ENCODE peak calls at places on chromosomes 4 and X, in ten cellular contexts. O is breast epithelium; J is mesothelial cell of epicardium; E is HepG2; N is NCI-H2029 treated with DMSO at 0.1 percent for 48 hours; P is activated effector memory CD4-positive, alpha-beta T cell treated with anti-CD3 and anti-CD28 coated beads, Interleukin-2, amount 50 U/mL, for 16 hours; A is cardiac fibroblast; X is cortex of kidney; Z is fibroblast of gingiva; H is stimulated activated CD4-positive, alpha-beta T cell treated with anti-CD3 and anti-CD28 coated beads, Interleukin-12 subunit alpha, Interleukin-12 subunit beta, amount 100 ng/mL, for 4 hours. I is an unnamed sample.

GRCh38 chr4:128364565-128364964 is 77.0 kb upstream of the PGRMC2 start:
- DNase-seq in O (no peak), J (no peak), E (no peak), N (no peak), P (no peak), A (no peak), X (no peak), Z (no peak), H (no peak), I (peak; percentile 10)

GRCh38 chr4:141425124-141425523 is 204.4 kb downstream of the ZNF330 start:
- DNase-seq in O (no peak), J (no peak), E (no peak), N (no peak), P (no peak), A (peak; percentile 45), X (no peak), Z (peak; percentile 61), H (no peak), I (peak; percentile 83)

GRCh38 chr4:17024430-17024829 is 126.0 kb upstream of the LDB2 start:
- DNase-seq in O (no peak), J (no peak), E (no peak), N (no peak), P (no peak), A (peak; percentile 46), X (no peak), Z (peak; percentile 24), H (no peak), I (peak; percentile 43)

GRCh38 chr4:56213543-56213942 is 173.7 kb downstream of the AASDH start:
- DNase-seq in O (no peak), J (no peak), E (no peak), N (no peak), P (no peak), A (no peak), X (no peak), Z (no peak), H (no peak), I (no peak)

GRCh38 chrX:14758029-14758491 is 114.8 kb downstream of the FANCB start:
- DNase-seq in O (no peak), J (no peak), E (peak; percentile 82), N (no peak), P (no peak), A (no peak), X (no peak), Z (no peak), H (no peak), I (no peak)

GRCh38 chr4:76679691-76680090 is 218.3 kb downstream of the SOWAHB start:
- DNase-seq in O (no peak), J (no peak), E (no peak), N (no peak), P (no peak), A (no peak), X (no peak), Z (no peak), H (no peak), I (no peak)

GRCh38 chr4:2254665-2255500 is 7.0 kb downstream of the MXD4 start:
- DNase-seq in O (peak; percentile 18), J (peak; percentile 32), E (no peak), N (no peak), P (peak; percentile 50), A (no peak), X (no peak), Z (no peak), H (no peak), I (no peak)

GRCh38 chr4:22457348-22457747 is 58.5 kb downstream of the ADGRA3 start:
- DNase-seq in O (no peak), J (no peak), E (no peak), N (no peak), P (no peak), A (no peak), X (no peak), Z (no peak), H (no peak), I (no peak)

GRCh38 chrX:119240356-119240755 is 4.3 kb downstream of the PGRMC1 start:
- DNase-seq in O (no peak), J (no peak), E (no peak), N (no peak), P (no peak), A (peak; percentile 41), X (no peak), Z (peak; percentile 89), H (no peak), I (peak; percentile 88)

GRCh38 chr4:54322817-54323417 is 93.8 kb downstream of the PDGFRA start:
- DNase-seq in O (peak; percentile 52), J (peak; percentile 78), E (peak; percentile 68), N (peak; percentile 53), P (peak; percentile 69), A (peak; percentile 67), X (no peak), Z (peak; percentile 20), H (peak; percentile 14), I (peak; percentile 63)

GRCh38 chrX:136204571-136204970 is 46.6 kb downstream of the MAP7D3 start:
- DNase-seq in O (no peak), J (no peak), E (no peak), N (no peak), P (peak; percentile 59), A (peak; percentile 80), X (no peak), Z (peak; percentile 85), H (no peak), I (peak; percentile 76)

GRCh38 chr4:182862166-182862875 is 54.9 kb downstream of the DCTD start:
- DNase-seq in O (no peak), J (no peak), E (peak; percentile 35), N (peak; percentile 46), P (no peak), A (no peak), X (no peak), Z (no peak), H (no peak), I (no peak)

GRCh38 chr4:81207793-81208192 is 7.2 kb downstream of the PRKG2 start:
- DNase-seq in O (no peak), J (no peak), E (no peak), N (no peak), P (no peak), A (peak; percentile 76), X (no peak), Z (peak; percentile 89), H (no peak), I (peak; percentile 95)

GRCh38 chr4:176775326-176775725 is 17.4 kb downstream of the VEGFC start:
- DNase-seq in O (no peak), J (no peak), E (no peak), N (no peak), P (no peak), A (peak; percentile 43), X (no peak), Z (no peak), H (no peak), I (peak; percentile 58)

GRCh38 chr4:177214935-177215334 is 94.7 kb upstream of the NEIL3 start:
- DNase-seq in O (no peak), J (no peak), E (no peak), N (no peak), P (no peak), A (no peak), X (no peak), Z (no peak), H (no peak), I (no peak)

GRCh38 chr4:56752985-56753384 is 68.5 kb downstream of the SPINK2 start:
- DNase-seq in O (peak; percentile 54), J (peak; percentile 67), E (no peak), N (peak; percentile 22), P (no peak), A (no peak), X (no peak), Z (no peak), H (no peak), I (no peak)

GRCh38 chr4:34220601-34221000 is 2023.7 kb downstream of the ARAP2 start:
- DNase-seq in O (no peak), J (no peak), E (no peak), N (no peak), P (no peak), A (peak; percentile 61), X (no peak), Z (peak; percentile 69), H (no peak), I (peak; percentile 31)

GRCh38 chr4:93317046-93317445 is 511.5 kb upstream of the ATOH1 start:
- DNase-seq in O (no peak), J (no peak), E (no peak), N (no peak), P (no peak), A (no peak), X (no peak), Z (no peak), H (no peak), I (no peak)

GRCh38 chrX:111199505-111199904 is 70.8 kb downstream of the CAPN6 start:
- DNase-seq in O (no peak), J (no peak), E (no peak), N (no peak), P (no peak), A (no peak), X (no peak), Z (no peak), H (no peak), I (no peak)

GRCh38 chr4:3793545-3793944 is 27.4 kb downstream of the ADRA2C start:
- DNase-seq in O (no peak), J (no peak), E (no peak), N (no peak), P (no peak), A (no peak), X (no peak), Z (no peak), H (no peak), I (no peak)

GRCh38 chr4:3656441-3657376 is 109.5 kb upstream of the ADRA2C start:
- DNase-seq in O (no peak), J (no peak), E (no peak), N (peak; percentile 11), P (no peak), A (no peak), X (no peak), Z (no peak), H (no peak), I (no peak)

GRCh38 chr4:144300616-144301015 is 160.1 kb upstream of the GYPA start:
- DNase-seq in O (no peak), J (no peak), E (no peak), N (no peak), P (no peak), A (no peak), X (no peak), Z (no peak), H (no peak), I (no peak)

GRCh38 chr4:25827373-25827772 is 35.4 kb downstream of the SEL1L3 start:
- DNase-seq in O (no peak), J (no peak), E (no peak), N (no peak), P (no peak), A (no peak), X (no peak), Z (no peak), H (no peak), I (peak; percentile 54)

GRCh38 chr4:28001698-28002097 is 1141.1 kb downstream of the STIM2 start:
- DNase-seq in O (no peak), J (no peak), E (no peak), N (no peak), P (no peak), A (no peak), X (no peak), Z (no peak), H (no peak), I (no peak)

GRCh38 chr4:55386073-55386472 is 9.7 kb upstream of the TMEM165 start:
- DNase-seq in O (no peak), J (no peak), E (peak; percentile 13), N (no peak), P (no peak), A (peak; percentile 40), X (no peak), Z (no peak), H (no peak), I (no peak)

GRCh38 chr4:71004281-71004851 is 10.9 kb downstream of the DCK start:
- DNase-seq in O (no peak), J (no peak), E (peak; percentile 7), N (no peak), P (peak; percentile 76), A (no peak), X (no peak), Z (no peak), H (no peak), I (no peak)

GRCh38 chr4:125704726-125705125 is 390.0 kb downstream of the FAT4 start:
- DNase-seq in O (no peak), J (no peak), E (no peak), N (no peak), P (no peak), A (peak; percentile 48), X (no peak), Z (peak; percentile 77), H (no peak), I (peak; percentile 25)

GRCh38 chr4:20017439-20017838 is 234.3 kb upstream of the SLIT2 start:
- DNase-seq in O (no peak), J (no peak), E (no peak), N (no peak), P (no peak), A (no peak), X (no peak), Z (no peak), H (no peak), I (no peak)

I was measured in fibroblast of the aortic adventitia.